ENCODE peak calls at places on chromosome 12, in five cellular contexts. A, I, H, E and U are unnamed samples.
A peak's percentile ranks its signal among the peaks of the same experiment; 100 is the strongest.

GRCh38 chr12:96047621-96048211 is 12.3 kb upstream of the LTA4H start:
- DNase-seq in I (no peak), E (no peak), H (peak; percentile 83), A (peak; percentile 57), U (peak; percentile 93)

GRCh38 chr12:31321565-31322228 is 4.3 kb downstream of the SINHCAF start:
- DNase-seq in I (no peak), H (peak; percentile 27), E (no peak), A (peak; percentile 22), U (no peak)

GRCh38 chr12:124442772-124443445 is 124.5 kb downstream of the NCOR2 start:
- DNase-seq in H (peak; percentile 96), A (no peak), I (no peak), E (no peak), U (no peak)

GRCh38 chr12:81758421-81759214 is 532 bp downstream of the PPFIA2 start:
- DNase-seq in I (peak; percentile 57), H (peak; percentile 41), A (peak; percentile 54), E (peak; percentile 75), U (no peak)

GRCh38 chr12:96233168-96233567 is 39.0 kb downstream of the ELK3 start:
- DNase-seq in I (no peak), A (no peak), H (no peak), E (no peak), U (no peak)

GRCh38 chr12:118052324-118053070 is 8.5 kb downstream of the WSB2 start:
- DNase-seq in A (peak; percentile 89), I (no peak), H (peak; percentile 96), E (no peak), U (peak; percentile 97)

GRCh38 chr12:46908936-46909635 is 83.3 kb upstream of the SLC38A4 start:
- DNase-seq in E (no peak), H (no peak), I (no peak), A (no peak), U (no peak)

GRCh38 chr12:68481181-68481941 is 129.3 kb upstream of the RAP1B start:
- DNase-seq in E (no peak), I (no peak), H (peak; percentile 18), A (no peak), U (no peak)

GRCh38 chr12:50088577-50089335 is 3.6 kb downstream of the SMARCD1 start:
- DNase-seq in H (peak; percentile 69), E (peak; percentile 65), A (peak; percentile 85), I (peak; percentile 80), U (peak; percentile 72)

GRCh38 chr12:53327435-53328042 is 6.1 kb upstream of the AAAS start:
- DNase-seq in A (no peak), H (peak; percentile 42), E (peak; percentile 55), I (no peak), U (no peak)

GRCh38 chr12:95173392-95174251 is 43.6 kb downstream of the FGD6 start:
- DNase-seq in A (peak; percentile 75), H (peak; percentile 67), E (peak; percentile 53), I (no peak), U (no peak)

GRCh38 chr12:28939427-28939826 is 209.7 kb upstream of the FAR2 start:
- DNase-seq in I (no peak), H (peak; percentile 67), A (no peak), E (no peak), U (no peak)

GRCh38 chr12:89016970-89017778 is 335.1 kb downstream of the DUSP6 start:
- DNase-seq in H (peak; percentile 83), I (peak; percentile 83), A (peak; percentile 84), E (peak; percentile 38), U (peak; percentile 76)

GRCh38 chr12:54229624-54230212 is 40.9 kb upstream of the SMUG1 start:
- DNase-seq in H (peak; percentile 98), A (peak; percentile 39), E (no peak), I (no peak), U (peak; percentile 60)

GRCh38 chr12:93594766-93595165 is 22.3 kb downstream of the SOCS2 start:
- DNase-seq in I (no peak), H (no peak), A (no peak), E (no peak), U (no peak)

GRCh38 chr12:130017571-130018449 is 114.0 kb upstream of the TMEM132D start:
- DNase-seq in I (peak; percentile 30), A (no peak), E (peak; percentile 56), H (peak; percentile 28), U (no peak)
- TF ChIP-seq EZH2phosphoT487 in I (no peak), A (no peak), E (no peak), H (no peak), U (no peak)

DNA sequence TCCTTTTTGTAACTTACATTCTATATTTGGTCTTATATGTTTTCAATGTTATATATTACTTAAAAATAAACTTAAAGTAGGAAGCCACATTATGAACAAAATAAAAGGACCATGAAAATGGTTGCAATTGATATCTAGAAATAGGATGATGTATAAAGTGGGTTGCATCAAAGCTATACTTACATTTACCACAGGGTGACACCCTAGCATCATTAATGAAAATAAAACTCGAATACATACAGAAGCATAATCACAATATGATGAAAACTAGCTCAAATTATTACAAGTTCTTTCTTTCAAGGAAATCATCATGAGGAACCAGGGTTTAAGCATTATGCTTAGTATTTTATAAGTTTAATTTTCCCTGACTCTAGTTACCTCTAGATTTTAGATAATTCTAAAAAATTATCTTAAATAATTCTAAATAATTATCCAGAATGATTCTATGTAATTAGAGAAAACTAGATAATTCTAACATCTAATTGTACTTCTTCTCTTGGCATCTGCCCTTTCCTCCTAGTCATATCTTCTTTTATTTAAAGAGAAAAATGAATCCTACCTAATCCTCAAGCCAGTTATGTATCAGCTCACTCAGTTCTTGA is 31.2 kb downstream of the TAS2R7 start:
- DNase-seq in I (peak; percentile 12), H (peak; percentile 53), E (peak; percentile 22), A (peak; percentile 32), U (peak; percentile 26)
- TF ChIP-seq EZH2phosphoT487 in I (no peak), H (no peak), E (no peak), A (no peak), U (no peak)

DNA sequence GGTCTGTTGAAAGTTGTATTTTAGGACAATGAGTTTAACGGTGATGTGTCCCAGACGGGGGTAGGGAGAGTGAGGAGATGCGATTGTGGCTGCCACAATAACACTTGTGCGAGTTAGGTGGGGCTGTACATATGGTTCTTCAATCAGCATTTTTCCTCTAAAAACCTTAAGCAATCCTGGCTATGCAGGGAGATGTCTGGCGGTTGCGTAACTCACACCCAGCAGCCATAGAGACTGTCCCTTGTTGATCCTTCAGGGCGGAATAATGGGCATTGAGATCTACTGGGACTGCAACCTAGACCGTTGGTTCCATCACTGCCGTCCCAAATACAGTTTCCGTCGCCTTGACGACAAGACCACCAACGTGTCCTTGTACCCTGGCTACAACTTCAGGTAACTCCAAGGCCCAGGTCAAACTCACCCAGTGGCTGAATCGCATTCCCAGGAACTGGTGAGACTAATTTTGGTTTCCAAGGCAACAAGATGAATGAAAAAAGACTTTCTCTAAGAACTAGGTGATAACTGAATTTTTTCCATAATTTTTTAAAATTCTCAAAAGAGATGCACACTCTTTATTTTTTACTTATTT is 34.6 kb downstream of the P2RX7 start:
- DNase-seq in E (no peak), H (peak; percentile 30), A (no peak), I (no peak), U (no peak)
- TF ChIP-seq EZH2phosphoT487 in E (no peak), H (no peak), A (no peak), I (no peak), U (no peak)

DNA sequence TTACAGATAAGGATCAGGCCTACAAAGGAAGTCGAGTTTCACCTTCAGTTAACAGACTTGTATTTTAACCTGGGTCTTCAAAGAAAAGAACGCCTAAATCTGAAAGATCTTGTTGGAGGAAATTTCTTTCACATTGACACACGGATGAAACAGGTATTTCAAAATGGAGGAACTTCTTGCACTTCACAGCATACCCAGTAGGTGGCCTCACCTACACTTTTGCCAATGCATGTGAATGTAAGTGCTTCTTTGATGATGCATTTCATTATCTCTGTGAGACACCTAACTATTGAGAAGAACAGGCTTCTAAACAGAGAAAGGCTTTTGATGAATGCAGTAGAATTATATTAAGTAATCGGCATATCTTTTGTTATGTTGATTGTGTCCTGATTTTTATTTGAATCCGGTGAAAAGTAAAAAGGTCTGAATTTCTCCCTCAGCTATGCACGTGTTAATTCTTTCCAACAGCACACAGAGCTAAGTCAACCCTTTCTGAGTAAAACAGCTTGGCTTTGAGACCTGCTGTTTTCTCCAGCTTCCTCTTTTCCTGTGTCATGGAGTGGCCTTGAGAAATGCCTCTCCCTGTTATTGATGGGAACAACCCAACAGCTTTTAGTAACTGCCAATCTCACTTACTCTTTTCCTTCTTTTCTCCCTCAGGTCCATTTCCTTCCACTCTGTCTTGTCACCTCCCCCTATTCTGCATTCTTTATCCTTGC is 399.0 kb downstream of the NAV3 start:
- DNase-seq in H (peak; percentile 66), E (peak; percentile 13), A (peak; percentile 51), I (peak; percentile 60), U (peak; percentile 44)
- TF ChIP-seq EZH2phosphoT487 in H (no peak), E (no peak), A (no peak), I (no peak), U (no peak)